ENCODE peak calls at places on chromosomes 11 and 22, in six cellular contexts. L, C, N, V, G and Z are unnamed samples.

GRCh38 chr11:33773399-33774355 is 643 bp downstream of the FBXO3 start:
- DNase-seq in N (no peak), G (peak), V (peak), L (no peak), C (peak), Z (no peak)

GRCh38 chr22:49825436-49825835 is 2.2 kb downstream of the BRD1 start:
- DNase-seq in G (peak), C (peak), V (no peak), N (no peak), L (no peak), Z (no peak)

GRCh38 chr22:36194971-36195370 is 6.6 kb downstream of the APOL4 start:
- DNase-seq in L (peak), C (peak), G (peak), V (peak), N (peak), Z (no peak)

GRCh38 chr11:129190087-129190486 is 2.0 kb downstream of the ARHGAP32 start:
- DNase-seq in V (no peak), L (no peak), N (no peak), C (no peak), G (no peak), Z (no peak)

GRCh38 chr11:10304495-10305261 is at the start of gene ADM:
- DNase-seq in C (peak), N (no peak), L (no peak), G (peak), V (peak), Z (peak)

GRCh38 chr11:65421204-65422103 is 1.1 kb upstream of the NEAT1 start:
- DNase-seq in V (peak), L (peak), N (peak), C (peak), G (peak), Z (peak)

GRCh38 chr11:92413757-92414513 is 189.3 kb downstream of the FAT3 start:
- DNase-seq in G (no peak), V (no peak), C (no peak), N (no peak), L (no peak), Z (no peak)

GRCh38 chr11:128921790-128922189 is 20.9 kb downstream of the TP53AIP1 start:
- DNase-seq in G (no peak), N (no peak), C (no peak), L (no peak), V (no peak), Z (no peak)

GRCh38 chr11:83069441-83070043 is 2.2 kb downstream of the RAB30 start:
- DNase-seq in L (peak), N (no peak), V (no peak), G (peak), C (no peak), Z (no peak)

GRCh38 chr11:119907934-119908760 is 179.1 kb upstream of the NECTIN1 start:
- DNase-seq in L (peak), N (no peak), G (no peak), C (no peak), V (no peak), Z (no peak)